ENCODE peak calls at places on chromosomes 16 and 17, in ten cellular contexts. One of them, this sample, is unnamed.

GRCh38 chr17:3603870-3604259 is 5.3 kb downstream of the TRPV1 start:
- DNase-seq in M059J: no peak
- DNase-seq in AG09319: no peak
- DNase-seq in LoVo: no peak
- DNase-seq in posterior cingulate gyrus: no peak
- DNase-seq in choroid plexus epithelial cell: no peak
- DNase-seq in stimulated activated CD4-positive, alpha-beta T cell treated with anti-CD3 and anti-CD28 coated beads, Interleukin-1b, Interleukin-23, amount 100 ng/mL, for 24 hours: no peak
- DNase-seq in stomach: no peak
- DNase-seq in CD4-positive, CD25-positive, alpha-beta regulatory T cell: no peak
- DNase-seq in islet precursor cell: no peak
- DNase-seq in this sample: no peak

GRCh38 chr17:47978324-47978723 is 7.4 kb downstream of the CDK5RAP3 start:
- DNase-seq in posterior cingulate gyrus: peak
- DNase-seq in AG09319: no peak
- DNase-seq in stimulated activated CD4-positive, alpha-beta T cell treated with anti-CD3 and anti-CD28 coated beads, Interleukin-1b, Interleukin-23, amount 100 ng/mL, for 24 hours: peak
- DNase-seq in stomach: peak
- DNase-seq in M059J: peak
- DNase-seq in CD4-positive, CD25-positive, alpha-beta regulatory T cell: peak
- DNase-seq in LoVo: peak
- DNase-seq in islet precursor cell: peak
- DNase-seq in choroid plexus epithelial cell: peak
- DNase-seq in this sample: peak

GRCh38 chr17:67076290-67076689 is 31.9 kb downstream of the CACNG1 start:
- DNase-seq in choroid plexus epithelial cell: no peak
- DNase-seq in stimulated activated CD4-positive, alpha-beta T cell treated with anti-CD3 and anti-CD28 coated beads, Interleukin-1b, Interleukin-23, amount 100 ng/mL, for 24 hours: no peak
- DNase-seq in posterior cingulate gyrus: no peak
- DNase-seq in LoVo: no peak
- DNase-seq in stomach: no peak
- DNase-seq in M059J: no peak
- DNase-seq in AG09319: no peak
- DNase-seq in islet precursor cell: no peak
- DNase-seq in CD4-positive, CD25-positive, alpha-beta regulatory T cell: no peak
- DNase-seq in this sample: no peak

GRCh38 chr17:60473788-60474187 is 51.5 kb downstream of the CHCT1 start:
- DNase-seq in M059J: no peak
- DNase-seq in posterior cingulate gyrus: no peak
- DNase-seq in CD4-positive, CD25-positive, alpha-beta regulatory T cell: no peak
- DNase-seq in stomach: no peak
- DNase-seq in stimulated activated CD4-positive, alpha-beta T cell treated with anti-CD3 and anti-CD28 coated beads, Interleukin-1b, Interleukin-23, amount 100 ng/mL, for 24 hours: no peak
- DNase-seq in islet precursor cell: no peak
- DNase-seq in LoVo: no peak
- DNase-seq in AG09319: peak
- DNase-seq in choroid plexus epithelial cell: no peak
- DNase-seq in this sample: no peak

GRCh38 chr16:30668393-30668792 is 10.2 kb downstream of the FBRS start:
- DNase-seq in choroid plexus epithelial cell: no peak
- DNase-seq in LoVo: no peak
- DNase-seq in islet precursor cell: no peak
- DNase-seq in posterior cingulate gyrus: no peak
- DNase-seq in M059J: no peak
- DNase-seq in AG09319: no peak
- DNase-seq in stomach: no peak
- DNase-seq in CD4-positive, CD25-positive, alpha-beta regulatory T cell: no peak
- DNase-seq in stimulated activated CD4-positive, alpha-beta T cell treated with anti-CD3 and anti-CD28 coated beads, Interleukin-1b, Interleukin-23, amount 100 ng/mL, for 24 hours: no peak
- DNase-seq in this sample: no peak

GRCh38 chr16:75044800-75045361 is 46.1 kb downstream of the ZNRF1 start:
- DNase-seq in CD4-positive, CD25-positive, alpha-beta regulatory T cell: no peak
- DNase-seq in AG09319: no peak
- DNase-seq in LoVo: peak
- DNase-seq in islet precursor cell: no peak
- DNase-seq in stimulated activated CD4-positive, alpha-beta T cell treated with anti-CD3 and anti-CD28 coated beads, Interleukin-1b, Interleukin-23, amount 100 ng/mL, for 24 hours: no peak
- DNase-seq in stomach: no peak
- DNase-seq in M059J: peak
- DNase-seq in choroid plexus epithelial cell: peak
- DNase-seq in posterior cingulate gyrus: no peak
- DNase-seq in this sample: no peak

GRCh38 chr17:58409432-58409831 is 7.9 kb downstream of the RNF43 start:
- DNase-seq in stomach: no peak
- DNase-seq in choroid plexus epithelial cell: no peak
- DNase-seq in AG09319: no peak
- DNase-seq in LoVo: no peak
- DNase-seq in posterior cingulate gyrus: no peak
- DNase-seq in stimulated activated CD4-positive, alpha-beta T cell treated with anti-CD3 and anti-CD28 coated beads, Interleukin-1b, Interleukin-23, amount 100 ng/mL, for 24 hours: no peak
- DNase-seq in CD4-positive, CD25-positive, alpha-beta regulatory T cell: no peak
- DNase-seq in islet precursor cell: no peak
- DNase-seq in M059J: no peak
- DNase-seq in this sample: no peak

GRCh38 chr17:80968602-80969029 is 23.0 kb upstream of the CHMP6 start:
- DNase-seq in CD4-positive, CD25-positive, alpha-beta regulatory T cell: no peak
- DNase-seq in stimulated activated CD4-positive, alpha-beta T cell treated with anti-CD3 and anti-CD28 coated beads, Interleukin-1b, Interleukin-23, amount 100 ng/mL, for 24 hours: no peak
- DNase-seq in LoVo: no peak
- DNase-seq in choroid plexus epithelial cell: peak
- DNase-seq in posterior cingulate gyrus: peak
- DNase-seq in islet precursor cell: no peak
- DNase-seq in stomach: no peak
- DNase-seq in M059J: no peak
- DNase-seq in AG09319: peak
- DNase-seq in this sample: no peak

GRCh38 chr17:50154604-50155003 is 4.1 kb upstream of the PPP1R9B start:
- DNase-seq in posterior cingulate gyrus: no peak
- DNase-seq in stomach: no peak
- DNase-seq in choroid plexus epithelial cell: no peak
- DNase-seq in AG09319: no peak
- DNase-seq in CD4-positive, CD25-positive, alpha-beta regulatory T cell: no peak
- DNase-seq in stimulated activated CD4-positive, alpha-beta T cell treated with anti-CD3 and anti-CD28 coated beads, Interleukin-1b, Interleukin-23, amount 100 ng/mL, for 24 hours: no peak
- DNase-seq in LoVo: no peak
- DNase-seq in M059J: no peak
- DNase-seq in islet precursor cell: no peak
- DNase-seq in this sample: no peak

GRCh38 chr16:28063611-28064061 is at the start of gene GSG1L:
- DNase-seq in AG09319: no peak
- DNase-seq in islet precursor cell: no peak
- DNase-seq in posterior cingulate gyrus: no peak
- DNase-seq in stomach: no peak
- DNase-seq in LoVo: no peak
- DNase-seq in stimulated activated CD4-positive, alpha-beta T cell treated with anti-CD3 and anti-CD28 coated beads, Interleukin-1b, Interleukin-23, amount 100 ng/mL, for 24 hours: no peak
- DNase-seq in M059J: no peak
- DNase-seq in CD4-positive, CD25-positive, alpha-beta regulatory T cell: no peak
- DNase-seq in choroid plexus epithelial cell: no peak
- DNase-seq in this sample: no peak

GRCh38 chr17:7418472-7419152 is 1.5 kb upstream of the SPEM1 start:
- DNase-seq in LoVo: no peak
- DNase-seq in islet precursor cell: no peak
- DNase-seq in CD4-positive, CD25-positive, alpha-beta regulatory T cell: no peak
- DNase-seq in stomach: no peak
- DNase-seq in choroid plexus epithelial cell: no peak
- DNase-seq in stimulated activated CD4-positive, alpha-beta T cell treated with anti-CD3 and anti-CD28 coated beads, Interleukin-1b, Interleukin-23, amount 100 ng/mL, for 24 hours: no peak
- DNase-seq in M059J: no peak
- DNase-seq in AG09319: no peak
- DNase-seq in posterior cingulate gyrus: no peak
- DNase-seq in this sample: no peak

GRCh38 chr16:29312835-29313558 is 93.5 kb downstream of the NPIPB11 start:
- DNase-seq in LoVo: no peak
- DNase-seq in stomach: no peak
- DNase-seq in posterior cingulate gyrus: no peak
- DNase-seq in AG09319: no peak
- DNase-seq in islet precursor cell: no peak
- DNase-seq in choroid plexus epithelial cell: peak
- DNase-seq in M059J: no peak
- DNase-seq in stimulated activated CD4-positive, alpha-beta T cell treated with anti-CD3 and anti-CD28 coated beads, Interleukin-1b, Interleukin-23, amount 100 ng/mL, for 24 hours: no peak
- DNase-seq in CD4-positive, CD25-positive, alpha-beta regulatory T cell: no peak
- DNase-seq in this sample: no peak

GRCh38 chr16:84933774-84934571 is 77.4 kb downstream of the ZDHHC7 start:
- DNase-seq in posterior cingulate gyrus: peak
- DNase-seq in choroid plexus epithelial cell: no peak
- DNase-seq in stimulated activated CD4-positive, alpha-beta T cell treated with anti-CD3 and anti-CD28 coated beads, Interleukin-1b, Interleukin-23, amount 100 ng/mL, for 24 hours: no peak
- DNase-seq in islet precursor cell: no peak
- DNase-seq in stomach: no peak
- DNase-seq in CD4-positive, CD25-positive, alpha-beta regulatory T cell: no peak
- DNase-seq in LoVo: no peak
- DNase-seq in M059J: peak
- DNase-seq in AG09319: no peak
- DNase-seq in this sample: no peak

GRCh38 chr17:45096141-45096540 is 35.0 kb downstream of the NMT1 start:
- DNase-seq in islet precursor cell: peak
- DNase-seq in posterior cingulate gyrus: no peak
- DNase-seq in AG09319: no peak
- DNase-seq in stimulated activated CD4-positive, alpha-beta T cell treated with anti-CD3 and anti-CD28 coated beads, Interleukin-1b, Interleukin-23, amount 100 ng/mL, for 24 hours: no peak
- DNase-seq in LoVo: no peak
- DNase-seq in choroid plexus epithelial cell: peak
- DNase-seq in CD4-positive, CD25-positive, alpha-beta regulatory T cell: no peak
- DNase-seq in stomach: no peak
- DNase-seq in M059J: peak
- DNase-seq in this sample: no peak

GRCh38 chr16:17251496-17251895 is 219.3 kb downstream of the XYLT1 start:
- DNase-seq in islet precursor cell: no peak
- DNase-seq in posterior cingulate gyrus: no peak
- DNase-seq in choroid plexus epithelial cell: no peak
- DNase-seq in CD4-positive, CD25-positive, alpha-beta regulatory T cell: no peak
- DNase-seq in LoVo: no peak
- DNase-seq in stomach: no peak
- DNase-seq in AG09319: no peak
- DNase-seq in M059J: no peak
- DNase-seq in stimulated activated CD4-positive, alpha-beta T cell treated with anti-CD3 and anti-CD28 coated beads, Interleukin-1b, Interleukin-23, amount 100 ng/mL, for 24 hours: no peak
- DNase-seq in this sample: no peak

GRCh38 chr16:69109486-69110270 is 4.2 kb downstream of the HAS3 start:
- DNase-seq in choroid plexus epithelial cell: no peak
- DNase-seq in islet precursor cell: no peak
- DNase-seq in M059J: no peak
- DNase-seq in LoVo: no peak
- DNase-seq in CD4-positive, CD25-positive, alpha-beta regulatory T cell: no peak
- DNase-seq in posterior cingulate gyrus: no peak
- DNase-seq in AG09319: no peak
- DNase-seq in stimulated activated CD4-positive, alpha-beta T cell treated with anti-CD3 and anti-CD28 coated beads, Interleukin-1b, Interleukin-23, amount 100 ng/mL, for 24 hours: no peak
- DNase-seq in stomach: no peak
- DNase-seq in this sample: no peak

GRCh38 chr17:10631048-10631700 is 25.9 kb downstream of the MYH3 start:
- DNase-seq in M059J: no peak
- DNase-seq in islet precursor cell: peak
- DNase-seq in choroid plexus epithelial cell: peak
- DNase-seq in stomach: no peak
- DNase-seq in stimulated activated CD4-positive, alpha-beta T cell treated with anti-CD3 and anti-CD28 coated beads, Interleukin-1b, Interleukin-23, amount 100 ng/mL, for 24 hours: no peak
- DNase-seq in CD4-positive, CD25-positive, alpha-beta regulatory T cell: no peak
- DNase-seq in LoVo: peak
- DNase-seq in posterior cingulate gyrus: no peak
- DNase-seq in AG09319: no peak
- DNase-seq in this sample: no peak

This sample was measured in pulmonary artery endothelial cell.